ENCODE peak calls at places on chromosomes 5 and 9, in four cellular contexts. One of them, this sample, is unnamed.
A peak's percentile ranks its signal among the peaks of the same experiment; 100 is the strongest.

GRCh38 chr9:135494791-135495559 is 5.5 kb upstream of the MRPS2 start:
- DNase-seq in CD8-positive, alpha-beta memory T cell: no peak
- DNase-seq in left ventricle myocardium inferior: no peak
- DNase-seq in Caco-2: no peak
- DNase-seq in this sample: no peak

GRCh38 chr9:29969856-29970647 is 2396.8 kb upstream of the C9orf72 start:
- DNase-seq in CD8-positive, alpha-beta memory T cell: no peak
- DNase-seq in left ventricle myocardium inferior: no peak
- DNase-seq in Caco-2: no peak
- DNase-seq in this sample: no peak

GRCh38 chr9:2630158-2630557 is 8.6 kb downstream of the VLDLR start:
- DNase-seq in CD8-positive, alpha-beta memory T cell: no peak
- DNase-seq in left ventricle myocardium inferior: no peak
- DNase-seq in Caco-2: no peak
- DNase-seq in this sample: no peak

GRCh38 chr5:146338774-146339714 is at the start of gene POU4F3:
- DNase-seq in CD8-positive, alpha-beta memory T cell: no peak
- DNase-seq in left ventricle myocardium inferior: no peak
- DNase-seq in Caco-2: no peak
- DNase-seq in this sample: no peak

GRCh38 chr9:35658894-35659220 is 765 bp downstream of the CCDC107 start:
- DNase-seq in CD8-positive, alpha-beta memory T cell: no peak
- DNase-seq in left ventricle myocardium inferior: peak; percentile 42
- DNase-seq in Caco-2: no peak
- DNase-seq in this sample: no peak

GRCh38 chr9:133580416-133580738 is 28.8 kb downstream of the FAM163B start:
- DNase-seq in CD8-positive, alpha-beta memory T cell: no peak
- DNase-seq in left ventricle myocardium inferior: no peak
- DNase-seq in Caco-2: no peak
- DNase-seq in this sample: no peak

GRCh38 chr5:159106569-159107282 is 7.0 kb upstream of the EBF1 start:
- DNase-seq in CD8-positive, alpha-beta memory T cell: peak; percentile 52
- DNase-seq in left ventricle myocardium inferior: peak; percentile 83
- DNase-seq in Caco-2: peak; percentile 59
- DNase-seq in this sample: peak; percentile 28

GRCh38 chr9:12776775-12777055 is 1.9 kb downstream of the LURAP1L start:
- DNase-seq in CD8-positive, alpha-beta memory T cell: no peak
- DNase-seq in left ventricle myocardium inferior: no peak
- DNase-seq in Caco-2: no peak
- DNase-seq in this sample: no peak

GRCh38 chr5:17018871-17019270 is 82.8 kb upstream of the MYO10 start:
- DNase-seq in CD8-positive, alpha-beta memory T cell: no peak
- DNase-seq in left ventricle myocardium inferior: no peak
- DNase-seq in Caco-2: no peak
- DNase-seq in this sample: no peak

DNA sequence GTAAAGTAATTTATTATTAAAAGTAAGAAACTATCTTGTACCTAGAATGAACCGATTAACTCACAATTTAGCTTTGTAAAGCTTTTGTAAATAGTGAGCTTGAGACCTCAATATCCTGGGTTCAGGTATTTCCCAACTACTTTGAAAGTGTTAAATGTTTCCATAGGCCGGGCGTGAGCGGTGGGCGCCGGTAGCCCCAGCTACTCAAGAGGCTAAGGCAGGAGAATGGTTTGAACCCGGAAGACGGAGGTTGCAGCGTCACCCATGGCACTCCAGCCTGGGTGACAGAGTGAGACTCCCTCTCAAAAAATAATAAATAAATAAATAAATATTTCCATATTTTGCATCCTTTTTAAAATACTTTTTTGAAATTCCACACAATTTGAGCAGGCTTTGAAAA is 1.5 kb upstream of the ANKH start:
- DNase-seq in CD8-positive, alpha-beta memory T cell: no peak
- DNase-seq in left ventricle myocardium inferior: peak; percentile 21
- DNase-seq in Caco-2: no peak
- DNase-seq in this sample: no peak
- H3K4me3 ChIP-seq in CD8-positive, alpha-beta memory T cell: no peak overlapping the region
- H3K4me3 ChIP-seq in left ventricle myocardium inferior: peak overlapping the region; percentile 91
- H3K4me3 ChIP-seq in Caco-2: no peak overlapping the region
- H3K4me3 ChIP-seq in this sample: no peak overlapping the region

DNA sequence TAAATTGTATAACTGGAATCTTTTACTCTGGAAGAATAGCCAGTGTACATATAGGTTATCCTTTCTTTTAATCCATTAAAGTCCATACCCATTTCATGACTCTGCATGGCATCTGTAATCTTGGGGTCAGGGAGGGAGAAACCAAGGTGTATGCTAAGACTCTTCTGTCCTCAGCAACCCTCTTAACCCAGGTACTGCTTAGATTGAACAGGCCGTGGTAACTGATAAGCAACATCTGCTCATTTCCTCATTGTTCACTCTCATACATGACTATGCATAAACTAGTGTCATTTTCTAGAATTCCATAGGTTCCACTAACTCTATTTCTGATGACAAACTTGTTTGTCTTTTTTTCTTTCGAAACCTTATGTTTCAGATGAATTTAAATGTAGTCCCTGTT is 69.3 kb upstream of the IFNE start:
- DNase-seq in CD8-positive, alpha-beta memory T cell: no peak
- DNase-seq in left ventricle myocardium inferior: no peak
- DNase-seq in Caco-2: no peak
- DNase-seq in this sample: no peak
- H3K4me3 ChIP-seq in CD8-positive, alpha-beta memory T cell: no peak overlapping the region
- H3K4me3 ChIP-seq in left ventricle myocardium inferior: no peak overlapping the region
- H3K4me3 ChIP-seq in Caco-2: no peak overlapping the region
- H3K4me3 ChIP-seq in this sample: no peak overlapping the region

DNA sequence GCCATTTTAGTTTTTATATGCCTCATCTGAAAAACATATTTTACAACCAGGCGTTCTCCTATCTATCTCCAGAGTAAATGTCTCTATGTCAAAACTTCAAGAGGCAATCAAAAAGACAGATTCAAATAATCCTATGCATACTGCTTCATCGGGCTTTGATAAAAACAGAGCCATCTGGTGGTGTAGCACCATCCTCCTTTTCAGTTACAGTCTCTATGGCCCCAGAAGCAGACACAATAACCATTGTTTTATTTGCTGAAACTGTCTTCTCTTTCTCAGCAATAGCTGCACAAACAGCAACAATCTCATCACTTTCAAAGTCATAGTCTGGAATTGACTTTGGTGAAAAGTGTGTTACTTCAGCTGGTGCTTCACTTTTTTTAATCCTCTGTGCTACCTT is 36.3 kb downstream of the PTGER4 start:
- DNase-seq in CD8-positive, alpha-beta memory T cell: no peak
- DNase-seq in left ventricle myocardium inferior: no peak
- DNase-seq in Caco-2: no peak
- DNase-seq in this sample: no peak
- H3K4me3 ChIP-seq in CD8-positive, alpha-beta memory T cell: no peak overlapping the region
- H3K4me3 ChIP-seq in left ventricle myocardium inferior: no peak overlapping the region
- H3K4me3 ChIP-seq in Caco-2: no peak overlapping the region
- H3K4me3 ChIP-seq in this sample: no peak overlapping the region

GRCh38 chr5:51381801-51382507 is 1.3 kb upstream of the ISL1 start:
- DNase-seq in CD8-positive, alpha-beta memory T cell: no peak
- DNase-seq in left ventricle myocardium inferior: no peak
- DNase-seq in Caco-2: no peak
- DNase-seq in this sample: no peak

GRCh38 chr5:51383494-51384081 is 340 bp downstream of the ISL1 start:
- DNase-seq in CD8-positive, alpha-beta memory T cell: no peak
- DNase-seq in left ventricle myocardium inferior: no peak
- DNase-seq in Caco-2: no peak
- DNase-seq in this sample: no peak

GRCh38 chr5:51384281-51384840 is 1.1 kb downstream of the ISL1 start:
- DNase-seq in CD8-positive, alpha-beta memory T cell: no peak
- DNase-seq in left ventricle myocardium inferior: no peak
- DNase-seq in Caco-2: no peak
- DNase-seq in this sample: no peak

GRCh38 chr5:51382508-51382758 is 815 bp upstream of the ISL1 start:
- DNase-seq in CD8-positive, alpha-beta memory T cell: no peak
- DNase-seq in left ventricle myocardium inferior: no peak
- DNase-seq in Caco-2: no peak
- DNase-seq in this sample: no peak

DNA sequence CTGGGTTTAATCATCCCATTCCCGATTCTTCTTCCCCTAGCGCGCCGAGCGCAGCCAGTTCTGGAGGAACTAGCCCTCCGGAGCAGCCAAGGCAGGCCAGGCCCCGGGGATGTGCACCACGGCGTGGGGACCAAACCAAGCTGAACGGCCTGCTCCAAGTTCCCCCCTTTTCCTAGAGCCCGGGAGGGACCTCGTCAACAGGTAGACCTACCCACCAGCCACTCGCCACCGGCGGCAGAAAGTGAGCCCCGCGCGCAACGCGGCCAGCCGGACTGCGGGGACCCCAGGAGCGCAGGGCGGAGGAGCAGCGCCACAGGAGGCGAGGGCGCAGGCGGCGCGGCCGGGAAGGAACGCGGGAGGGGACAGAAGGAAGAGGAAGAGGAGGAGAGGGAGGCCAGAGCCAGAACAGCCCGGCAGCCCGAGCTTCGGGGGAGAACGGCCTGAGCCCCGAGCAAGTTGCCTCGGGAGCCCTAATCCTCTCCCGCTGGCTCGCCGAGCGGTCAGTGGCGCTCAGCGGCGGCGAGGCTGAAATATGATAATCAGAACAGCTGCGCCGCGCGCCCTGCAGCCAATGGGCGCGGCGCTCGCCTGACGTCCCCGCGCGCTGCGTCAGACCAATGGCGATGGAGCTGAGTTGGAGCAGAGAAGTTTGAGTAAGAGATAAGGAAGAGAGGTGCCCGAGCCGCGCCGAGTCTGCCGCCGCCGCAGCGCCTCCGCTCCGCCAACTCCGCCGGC is at the start of gene ISL1:
- DNase-seq in CD8-positive, alpha-beta memory T cell: no peak
- DNase-seq in left ventricle myocardium inferior: no peak
- DNase-seq in Caco-2: peak; percentile 84
- DNase-seq in this sample: no peak
- H3K4me3 ChIP-seq in CD8-positive, alpha-beta memory T cell: no peak within 1 kb of the TSS
- H3K4me3 ChIP-seq in left ventricle myocardium inferior: peak within 1 kb of the TSS; percentile 55
- H3K4me3 ChIP-seq in Caco-2: peak within 1 kb of the TSS; percentile 45
- H3K4me3 ChIP-seq in this sample: no peak within 1 kb of the TSS

GRCh38 chr9:91151741-91152095 is 210.0 kb downstream of the AUH start:
- DNase-seq in CD8-positive, alpha-beta memory T cell: no peak
- DNase-seq in left ventricle myocardium inferior: no peak
- DNase-seq in Caco-2: no peak
- DNase-seq in this sample: no peak
- H3K4me3 ChIP-seq in CD8-positive, alpha-beta memory T cell: no peak overlapping the region
- H3K4me3 ChIP-seq in left ventricle myocardium inferior: no peak overlapping the region
- H3K4me3 ChIP-seq in Caco-2: no peak overlapping the region
- H3K4me3 ChIP-seq in this sample: no peak overlapping the region

This sample was measured in Jurkat, Clone E6-1.